ENCODE peak calls at places on chromosomes 3 and 15, in five cellular contexts. One of them, this sample, is unnamed.

GRCh38 chr3:82114589-82114988 is 353.1 kb upstream of the GBE1 start:
- DNase-seq in HepG2: no peak
- DNase-seq in psoas muscle: no peak
- DNase-seq in fibroblast of lung: no peak
- DNase-seq in activated B cell treated with CpG ODN at 0.5 μM for 24 hours: no peak
- DNase-seq in this sample: no peak

GRCh38 chr3:64266065-64266874 is 41.0 kb upstream of the PRICKLE2 start:
- DNase-seq in HepG2: peak
- DNase-seq in psoas muscle: no peak
- DNase-seq in fibroblast of lung: peak
- DNase-seq in activated B cell treated with CpG ODN at 0.5 μM for 24 hours: no peak
- DNase-seq in this sample: peak

GRCh38 chr3:182673336-182673735 is 120.0 kb upstream of the ATP11B start:
- DNase-seq in HepG2: no peak
- DNase-seq in psoas muscle: no peak
- DNase-seq in fibroblast of lung: no peak
- DNase-seq in activated B cell treated with CpG ODN at 0.5 μM for 24 hours: no peak
- DNase-seq in this sample: no peak

GRCh38 chr15:81002004-81002253 is 1.2 kb downstream of the TLNRD1 start:
- DNase-seq in HepG2: no peak
- DNase-seq in psoas muscle: no peak
- DNase-seq in fibroblast of lung: no peak
- DNase-seq in activated B cell treated with CpG ODN at 0.5 μM for 24 hours: no peak
- DNase-seq in this sample: no peak

GRCh38 chr15:80588801-80589200 is 106.3 kb upstream of the ABHD17C start:
- DNase-seq in HepG2: peak
- DNase-seq in psoas muscle: no peak
- DNase-seq in fibroblast of lung: peak
- DNase-seq in activated B cell treated with CpG ODN at 0.5 μM for 24 hours: no peak
- DNase-seq in this sample: peak

GRCh38 chr3:123286308-123287023 is 84.7 kb downstream of the SEC22A start:
- DNase-seq in HepG2: peak
- DNase-seq in psoas muscle: peak
- DNase-seq in fibroblast of lung: peak
- DNase-seq in activated B cell treated with CpG ODN at 0.5 μM for 24 hours: no peak
- DNase-seq in this sample: no peak

GRCh38 chr15:52093167-52093538 is 19.4 kb downstream of the BCL2L10 start:
- DNase-seq in HepG2: no peak
- DNase-seq in psoas muscle: no peak
- DNase-seq in fibroblast of lung: no peak
- DNase-seq in activated B cell treated with CpG ODN at 0.5 μM for 24 hours: no peak
- DNase-seq in this sample: no peak

GRCh38 chr15:61871926-61872522 is 188.2 kb downstream of the VPS13C start:
- DNase-seq in HepG2: peak
- DNase-seq in psoas muscle: no peak
- DNase-seq in fibroblast of lung: peak
- DNase-seq in activated B cell treated with CpG ODN at 0.5 μM for 24 hours: no peak
- DNase-seq in this sample: no peak

GRCh38 chr3:54951405-54951804 is 23.5 kb upstream of the LRTM1 start:
- DNase-seq in HepG2: peak
- DNase-seq in psoas muscle: peak
- DNase-seq in fibroblast of lung: peak
- DNase-seq in activated B cell treated with CpG ODN at 0.5 μM for 24 hours: no peak
- DNase-seq in this sample: peak

GRCh38 chr15:52765779-52766178 is 24.4 kb downstream of the ONECUT1 start:
- DNase-seq in HepG2: peak
- DNase-seq in psoas muscle: no peak
- DNase-seq in fibroblast of lung: no peak
- DNase-seq in activated B cell treated with CpG ODN at 0.5 μM for 24 hours: no peak
- DNase-seq in this sample: no peak

GRCh38 chr3:176814252-176814651 is 383.0 kb downstream of the TBL1XR1 start:
- DNase-seq in HepG2: peak
- DNase-seq in psoas muscle: peak
- DNase-seq in fibroblast of lung: peak
- DNase-seq in activated B cell treated with CpG ODN at 0.5 μM for 24 hours: no peak
- DNase-seq in this sample: no peak

GRCh38 chr3:195771651-195772300 is 40.0 kb downstream of the MUC4 start:
- DNase-seq in HepG2: no peak
- DNase-seq in psoas muscle: no peak
- DNase-seq in fibroblast of lung: no peak
- DNase-seq in activated B cell treated with CpG ODN at 0.5 μM for 24 hours: no peak
- DNase-seq in this sample: no peak

GRCh38 chr3:65484964-65485363 is 553.8 kb downstream of the MAGI1 start:
- DNase-seq in HepG2: no peak
- DNase-seq in psoas muscle: no peak
- DNase-seq in fibroblast of lung: no peak
- DNase-seq in activated B cell treated with CpG ODN at 0.5 μM for 24 hours: no peak
- DNase-seq in this sample: no peak

GRCh38 chr3:128319107-128319506 is 147.6 kb downstream of the DNAJB8 start:
- DNase-seq in HepG2: no peak
- DNase-seq in psoas muscle: no peak
- DNase-seq in fibroblast of lung: no peak
- DNase-seq in activated B cell treated with CpG ODN at 0.5 μM for 24 hours: no peak
- DNase-seq in this sample: no peak

GRCh38 chr15:77841376-77841775 is 208.7 kb upstream of the LINGO1 start:
- DNase-seq in HepG2: no peak
- DNase-seq in psoas muscle: no peak
- DNase-seq in fibroblast of lung: no peak
- DNase-seq in activated B cell treated with CpG ODN at 0.5 μM for 24 hours: no peak
- DNase-seq in this sample: no peak

GRCh38 chr3:144096016-144096415 is 124.4 kb downstream of the DIPK2A start:
- DNase-seq in HepG2: no peak
- DNase-seq in psoas muscle: no peak
- DNase-seq in fibroblast of lung: peak
- DNase-seq in activated B cell treated with CpG ODN at 0.5 μM for 24 hours: no peak
- DNase-seq in this sample: no peak

GRCh38 chr3:177597325-177598109 is 400.2 kb upstream of the TBL1XR1 start:
- DNase-seq in HepG2: no peak
- DNase-seq in psoas muscle: no peak
- DNase-seq in fibroblast of lung: peak
- DNase-seq in activated B cell treated with CpG ODN at 0.5 μM for 24 hours: no peak
- DNase-seq in this sample: peak

GRCh38 chr15:39273805-39274411 is 307.0 kb upstream of the THBS1 start:
- DNase-seq in HepG2: peak
- DNase-seq in psoas muscle: no peak
- DNase-seq in fibroblast of lung: peak
- DNase-seq in activated B cell treated with CpG ODN at 0.5 μM for 24 hours: no peak
- DNase-seq in this sample: no peak

GRCh38 chr3:178203152-178203551 is 333.1 kb upstream of the KCNMB2 start:
- DNase-seq in HepG2: no peak
- DNase-seq in psoas muscle: no peak
- DNase-seq in fibroblast of lung: peak
- DNase-seq in activated B cell treated with CpG ODN at 0.5 μM for 24 hours: no peak
- DNase-seq in this sample: no peak

GRCh38 chr15:100349696-100350433 is 8.1 kb upstream of the ADAMTS17 start:
- DNase-seq in HepG2: peak
- DNase-seq in psoas muscle: peak
- DNase-seq in fibroblast of lung: peak
- DNase-seq in activated B cell treated with CpG ODN at 0.5 μM for 24 hours: peak
- DNase-seq in this sample: peak

GRCh38 chr15:56667517-56667916 is 65.8 kb downstream of the ZNF280D start:
- DNase-seq in HepG2: peak
- DNase-seq in psoas muscle: no peak
- DNase-seq in fibroblast of lung: no peak
- DNase-seq in activated B cell treated with CpG ODN at 0.5 μM for 24 hours: no peak
- DNase-seq in this sample: no peak

GRCh38 chr15:70892912-70893560 is 410 bp downstream of the LRRC49 start:
- DNase-seq in HepG2: peak
- DNase-seq in psoas muscle: no peak
- DNase-seq in fibroblast of lung: peak
- DNase-seq in activated B cell treated with CpG ODN at 0.5 μM for 24 hours: no peak
- DNase-seq in this sample: peak

GRCh38 chr3:110624571-110624970 is 447.0 kb upstream of the NECTIN3 start:
- DNase-seq in HepG2: no peak
- DNase-seq in psoas muscle: no peak
- DNase-seq in fibroblast of lung: peak
- DNase-seq in activated B cell treated with CpG ODN at 0.5 μM for 24 hours: no peak
- DNase-seq in this sample: no peak

DNA sequence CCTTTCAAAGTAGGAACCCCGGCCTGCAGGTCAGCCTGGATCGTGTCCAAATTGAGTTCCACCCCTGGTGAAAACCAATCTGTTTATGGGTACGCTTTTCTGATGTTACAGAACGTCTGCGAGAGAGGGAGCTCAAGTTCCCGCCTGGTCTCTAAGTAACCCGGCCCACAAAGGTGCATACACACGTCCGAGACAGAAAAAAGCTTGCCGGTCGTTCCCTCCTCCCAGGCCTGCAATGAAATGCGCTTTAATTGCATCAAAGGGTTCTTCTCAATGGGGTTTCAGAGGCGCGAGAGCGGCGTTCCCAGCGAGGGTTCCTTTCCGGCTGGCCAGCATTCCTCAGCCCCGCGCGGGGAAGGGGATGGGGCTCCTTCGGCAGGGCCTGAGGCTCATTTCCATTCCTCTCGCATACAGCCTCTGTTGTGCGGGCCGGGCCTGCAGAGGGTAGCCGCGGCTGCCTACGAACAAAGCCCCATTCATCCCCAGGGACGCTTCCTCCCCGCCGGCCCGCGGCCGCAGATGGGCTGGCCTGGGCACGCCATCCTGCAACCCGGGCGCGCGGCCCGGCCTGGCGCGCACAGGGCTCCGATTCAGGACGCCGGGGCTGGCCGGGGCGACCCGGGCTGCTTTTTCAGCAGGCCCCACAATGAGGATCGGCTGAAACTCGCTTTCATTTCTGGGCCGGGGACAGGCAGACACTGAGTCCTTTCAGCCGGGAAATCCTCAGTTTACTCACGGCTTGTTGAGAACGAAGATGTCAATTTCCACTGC is 138.3 kb downstream of the TMCO5A start:
- DNase-seq in HepG2: peak
- DNase-seq in psoas muscle: peak
- DNase-seq in fibroblast of lung: peak
- DNase-seq in activated B cell treated with CpG ODN at 0.5 μM for 24 hours: peak
- DNase-seq in this sample: no peak
- TF ChIP-seq CTCF in HepG2: peak
- TF ChIP-seq CTCF in psoas muscle: no peak
- TF ChIP-seq CTCF in fibroblast of lung: no peak
- TF ChIP-seq CTCF in activated B cell treated with CpG ODN at 0.5 μM for 24 hours: no peak
- TF ChIP-seq CTCF in this sample: peak

GRCh38 chr3:23928525-23928924 is 11.6 kb downstream of the RPL15 start:
- DNase-seq in HepG2: no peak
- DNase-seq in psoas muscle: no peak
- DNase-seq in fibroblast of lung: no peak
- DNase-seq in activated B cell treated with CpG ODN at 0.5 μM for 24 hours: no peak
- DNase-seq in this sample: no peak
- TF ChIP-seq CTCF in HepG2: no peak
- TF ChIP-seq CTCF in psoas muscle: no peak
- TF ChIP-seq CTCF in fibroblast of lung: no peak
- TF ChIP-seq CTCF in activated B cell treated with CpG ODN at 0.5 μM for 24 hours: no peak
- TF ChIP-seq CTCF in this sample: no peak

GRCh38 chr15:98649621-98649995 is 1.3 kb downstream of the IGF1R start:
- DNase-seq in HepG2: no peak
- DNase-seq in psoas muscle: peak
- DNase-seq in fibroblast of lung: peak
- DNase-seq in activated B cell treated with CpG ODN at 0.5 μM for 24 hours: no peak
- DNase-seq in this sample: no peak

GRCh38 chr15:98648654-98649537 is 557 bp downstream of the IGF1R start:
- DNase-seq in HepG2: no peak
- DNase-seq in psoas muscle: peak
- DNase-seq in fibroblast of lung: peak
- DNase-seq in activated B cell treated with CpG ODN at 0.5 μM for 24 hours: peak
- DNase-seq in this sample: no peak

GRCh38 chr15:98646546-98647025 is 1.8 kb upstream of the IGF1R start:
- DNase-seq in HepG2: no peak
- DNase-seq in psoas muscle: no peak
- DNase-seq in fibroblast of lung: no peak
- DNase-seq in activated B cell treated with CpG ODN at 0.5 μM for 24 hours: no peak
- DNase-seq in this sample: no peak

GRCh38 chr15:98647774-98648653 is at the start of gene IGF1R:
- DNase-seq in HepG2: peak
- DNase-seq in psoas muscle: peak
- DNase-seq in fibroblast of lung: peak
- DNase-seq in activated B cell treated with CpG ODN at 0.5 μM for 24 hours: peak
- DNase-seq in this sample: no peak

DNA sequence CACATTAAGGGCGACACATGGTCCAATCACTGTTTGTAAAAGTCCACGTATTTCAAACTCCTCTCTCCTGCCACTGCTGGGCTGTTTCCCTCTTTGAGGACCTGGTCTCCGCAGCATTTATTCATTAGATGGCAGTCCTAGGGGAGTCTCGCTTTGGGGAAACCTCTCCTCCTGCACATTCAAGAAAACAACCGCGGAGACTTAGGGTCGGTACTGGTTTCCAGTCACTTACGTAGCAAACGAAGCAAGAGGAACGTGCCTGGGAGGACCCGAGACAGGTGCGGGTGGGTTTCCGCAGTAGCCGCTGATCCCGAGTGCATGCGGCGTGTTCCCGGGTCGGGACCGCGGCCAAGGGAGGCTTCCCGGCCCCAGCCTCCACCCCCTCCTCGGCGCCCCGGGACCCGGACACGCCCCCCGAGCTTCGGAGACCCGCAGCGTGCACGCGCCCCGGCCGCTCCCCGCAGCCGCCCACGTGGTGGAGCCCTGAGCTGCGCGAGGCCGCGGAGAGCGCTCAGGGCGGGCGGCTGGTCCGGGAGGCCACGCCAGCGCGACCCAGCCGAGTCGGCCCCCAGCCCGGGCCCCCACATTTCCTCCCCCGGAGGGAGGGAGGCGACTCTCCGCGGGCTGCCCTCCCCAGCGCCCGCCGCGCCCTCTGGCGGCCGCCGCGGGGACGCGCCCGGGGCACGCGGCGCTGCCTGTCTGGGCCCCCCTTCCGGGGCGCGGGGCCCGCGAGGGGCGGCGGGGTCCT is 1.1 kb upstream of the IGF1R start:
- DNase-seq in HepG2: peak
- DNase-seq in psoas muscle: peak
- DNase-seq in fibroblast of lung: peak
- DNase-seq in activated B cell treated with CpG ODN at 0.5 μM for 24 hours: peak
- DNase-seq in this sample: no peak
- TF ChIP-seq CTCF in HepG2: peak
- TF ChIP-seq CTCF in psoas muscle: peak
- TF ChIP-seq CTCF in fibroblast of lung: peak
- TF ChIP-seq CTCF in activated B cell treated with CpG ODN at 0.5 μM for 24 hours: no peak
- TF ChIP-seq CTCF in this sample: no peak

DNA sequence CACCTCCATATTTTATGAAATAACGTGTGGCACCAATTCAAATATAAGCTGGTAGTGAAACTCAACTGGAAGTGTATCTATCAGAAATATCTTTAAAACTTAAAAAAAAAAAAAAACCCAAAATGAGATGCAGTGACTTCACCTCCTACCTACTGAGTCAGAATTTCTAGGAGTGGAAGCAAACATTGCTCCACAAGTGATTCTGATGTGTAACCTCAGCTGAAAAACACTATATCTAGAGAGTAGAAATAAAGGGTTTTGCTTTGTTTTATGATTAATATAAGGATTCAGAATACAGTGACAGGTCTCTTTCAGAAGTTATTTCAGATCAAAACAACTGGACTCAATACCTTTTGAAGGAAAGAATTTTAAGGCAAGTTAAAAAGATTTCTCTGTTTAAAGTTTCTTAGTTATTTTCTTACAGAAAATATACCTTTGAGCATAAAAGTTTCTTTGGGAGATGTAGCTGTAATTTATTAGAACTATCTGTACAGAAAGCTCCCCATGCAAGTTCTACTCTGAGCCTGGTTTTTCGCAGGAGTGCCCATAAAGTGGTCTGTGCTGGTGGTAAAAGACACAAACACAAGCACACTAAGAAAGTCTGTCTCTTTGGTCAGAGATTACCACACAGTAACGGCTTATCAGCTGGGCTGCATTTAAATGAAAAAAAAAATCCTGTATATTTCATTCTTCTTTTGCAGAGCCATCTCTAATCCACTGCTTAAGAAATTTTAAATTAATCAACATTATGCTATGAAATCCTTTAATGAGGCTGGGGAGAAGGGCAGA is 59.9 kb upstream of the PPIB start:
- DNase-seq in HepG2: no peak
- DNase-seq in psoas muscle: no peak
- DNase-seq in fibroblast of lung: no peak
- DNase-seq in activated B cell treated with CpG ODN at 0.5 μM for 24 hours: no peak
- DNase-seq in this sample: no peak
- TF ChIP-seq CTCF in HepG2: no peak
- TF ChIP-seq CTCF in psoas muscle: no peak
- TF ChIP-seq CTCF in fibroblast of lung: no peak
- TF ChIP-seq CTCF in activated B cell treated with CpG ODN at 0.5 μM for 24 hours: no peak
- TF ChIP-seq CTCF in this sample: no peak